ENCODE peak calls at places on chromosome 1, in five cellular contexts. R, Q, U, N and D are unnamed samples.

GRCh38 chr1:94305704-94306103 is 68.3 kb upstream of the ARHGAP29 start:
- DNase-seq in R (no peak), Q (no peak), U (no peak), N (no peak), D (no peak)

GRCh38 chr1:183676515-183677189 is 23.5 kb upstream of the APOBEC4 start:
- DNase-seq in R (no peak), Q (no peak), U (no peak), N (no peak), D (no peak)

GRCh38 chr1:228921473-228921872 is 186.2 kb downstream of the RHOU start:
- DNase-seq in R (no peak), Q (peak; percentile 61), U (no peak), N (peak; percentile 79), D (no peak)

GRCh38 chr1:162679298-162679697 is 47.0 kb downstream of the DDR2 start:
- DNase-seq in R (no peak), Q (no peak), U (no peak), N (no peak), D (no peak)

GRCh38 chr1:210222288-210223006 is 10.1 kb upstream of the SERTAD4 start:
- DNase-seq in R (no peak), Q (no peak), U (peak; percentile 65), N (no peak), D (no peak)

GRCh38 chr1:24414884-24415333 is 693 bp upstream of the NIPAL3 start:
- DNase-seq in R (no peak), Q (no peak), U (no peak), N (no peak), D (no peak)

GRCh38 chr1:91891486-91891885 is 5.5 kb upstream of the TGFBR3 start:
- DNase-seq in R (no peak), Q (no peak), U (no peak), N (no peak), D (no peak)

GRCh38 chr1:153841463-153841994 is 66.3 kb downstream of the SLC27A3 start:
- DNase-seq in R (no peak), Q (no peak), U (no peak), N (no peak), D (no peak)

GRCh38 chr1:41878495-41878894 is 40.2 kb downstream of the HIVEP3 start:
- DNase-seq in R (no peak), Q (no peak), U (no peak), N (no peak), D (no peak)

GRCh38 chr1:41811051-41811795 is 107.5 kb downstream of the HIVEP3 start:
- DNase-seq in R (no peak), Q (no peak), U (no peak), N (no peak), D (no peak)

GRCh38 chr1:66927528-66927927 is 2.7 kb downstream of the MIER1 start:
- DNase-seq in R (no peak), Q (no peak), U (no peak), N (no peak), D (no peak)

GRCh38 chr1:172990598-172991215 is 60.0 kb downstream of the TNFSF18 start:
- DNase-seq in R (no peak), Q (no peak), U (no peak), N (no peak), D (no peak)

GRCh38 chr1:112402682-112403643 is 6.9 kb downstream of the CTTNBP2NL start:
- DNase-seq in R (no peak), Q (no peak), U (no peak), N (no peak), D (no peak)

GRCh38 chr1:12539705-12540579 is 78.1 kb downstream of the DHRS3 start:
- DNase-seq in R (peak; percentile 74), Q (peak; percentile 97), U (peak; percentile 60), N (no peak), D (peak; percentile 42)

GRCh38 chr1:228017356-228018124 is 10.7 kb downstream of the WNT3A start:
- DNase-seq in R (no peak), Q (peak; percentile 53), U (no peak), N (peak; percentile 51), D (peak; percentile 36)

GRCh38 chr1:6008084-6008415 is 15.8 kb upstream of the NPHP4 start:
- DNase-seq in R (no peak), Q (no peak), U (no peak), N (peak; percentile 41), D (no peak)

GRCh38 chr1:248243204-248243603 is 12.0 kb downstream of the OR2M4 start:
- DNase-seq in R (no peak), Q (no peak), U (no peak), N (peak; percentile 64), D (no peak)

GRCh38 chr1:30895382-30895941 is 13.1 kb downstream of the SDC3 start:
- DNase-seq in R (no peak), Q (no peak), U (no peak), N (no peak), D (no peak)

GRCh38 chr1:6396998-6397397 is 3.4 kb upstream of the ACOT7 start:
- DNase-seq in R (no peak), Q (no peak), U (no peak), N (no peak), D (no peak)

GRCh38 chr1:92752719-92753118 is 32.2 kb downstream of the EVI5 start:
- DNase-seq in R (no peak), Q (no peak), U (no peak), N (no peak), D (no peak)

GRCh38 chr1:26986658-26987057 is 6.8 kb upstream of the TRNP1 start:
- DNase-seq in R (no peak), Q (no peak), U (peak; percentile 64), N (no peak), D (no peak)

GRCh38 chr1:159881930-159882839 is 17.8 kb downstream of the CFAP45 start:
- DNase-seq in R (peak; percentile 20), Q (peak; percentile 82), U (peak; percentile 89), N (peak; percentile 83), D (peak; percentile 96)

GRCh38 chr1:183544598-183545297 is 45.5 kb downstream of the NCF2 start:
- DNase-seq in R (no peak), Q (no peak), U (peak; percentile 46), N (no peak), D (no peak)

GRCh38 chr1:42767510-42767924 is 468 bp downstream of the C1orf50 start:
- DNase-seq in R (no peak), Q (no peak), U (no peak), N (no peak), D (no peak)

GRCh38 chr1:65495137-65495536 is 74.7 kb downstream of the LEPR start:
- DNase-seq in R (no peak), Q (no peak), U (no peak), N (no peak), D (no peak)

GRCh38 chr1:235597867-235598553 is 51.6 kb downstream of the GNG4 start:
- DNase-seq in R (no peak), Q (no peak), U (no peak), N (peak; percentile 18), D (no peak)

GRCh38 chr1:224880593-224881307 is 48.7 kb upstream of the DNAH14 start:
- DNase-seq in R (no peak), Q (no peak), U (no peak), N (no peak), D (no peak)

GRCh38 chr1:24392982-24393645 is 20.5 kb downstream of the STPG1 start:
- DNase-seq in R (no peak), Q (no peak), U (no peak), N (no peak), D (no peak)

GRCh38 chr1:247747616-247748015 is 325 bp downstream of the OR14A2 start:
- DNase-seq in R (no peak), Q (no peak), U (no peak), N (no peak), D (no peak)

GRCh38 chr1:119159096-119159495 is 18.6 kb upstream of the WARS2 start:
- DNase-seq in R (no peak), Q (no peak), U (no peak), N (no peak), D (no peak)

DNA sequence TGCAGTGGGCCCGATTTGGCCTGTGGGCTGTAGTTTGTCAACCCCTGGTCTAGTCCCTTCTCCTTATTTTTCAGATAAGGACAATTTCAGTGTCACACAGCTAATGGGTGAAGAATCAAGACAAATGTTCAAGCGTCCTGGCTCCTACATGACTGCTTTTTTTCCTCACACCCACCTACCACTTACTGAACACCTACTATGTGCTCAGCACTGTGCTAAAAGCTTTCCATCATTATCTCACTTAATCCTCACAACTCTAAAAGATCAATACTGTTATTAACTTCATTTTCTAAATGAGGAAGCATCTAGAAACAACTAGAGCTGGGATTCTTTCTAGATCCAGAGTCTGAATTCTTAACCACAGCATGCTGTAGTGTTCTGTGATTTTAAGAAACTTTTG is 68.5 kb upstream of the EFHD2 start:
- DNase-seq in R (no peak), Q (no peak), U (no peak), N (no peak), D (no peak)
- H3K4me1 ChIP-seq in R (no peaks in the 10 kb centered on the region), Q (no peaks in the 10 kb centered on the region), U (peaks cover 70% of the 10 kb centered on the region), N (no peaks in the 10 kb centered on the region), D (no peaks in the 10 kb centered on the region)

GRCh38 chr1:217574265-217574949 is 56.5 kb downstream of the GPATCH2 start:
- DNase-seq in R (no peak), Q (no peak), U (peak; percentile 56), N (no peak), D (no peak)
- TF ChIP-seq POLR2A in R (no peak), Q (no peak), U (no peak), N (no peak), D (no peak)

GRCh38 chr1:44170281-44170823 is 28.9 kb upstream of the KLF18 start:
- DNase-seq in R (no peak), Q (no peak), U (no peak), N (no peak), D (no peak)
- TF ChIP-seq CTCF in R (no peak), Q (no peak), U (no peak), N (no peak), D (no peak)

GRCh38 chr1:157457279-157457678 is 95.0 kb downstream of the FCRL5 start:
- DNase-seq in R (no peak), Q (no peak), U (no peak), N (no peak), D (no peak)
- H3K4me1 ChIP-seq in R (no peaks in the 10 kb centered on the region), Q (no peaks in the 10 kb centered on the region), U (no peaks in the 10 kb centered on the region), N (no peaks in the 10 kb centered on the region), D (no peaks in the 10 kb centered on the region)

DNA sequence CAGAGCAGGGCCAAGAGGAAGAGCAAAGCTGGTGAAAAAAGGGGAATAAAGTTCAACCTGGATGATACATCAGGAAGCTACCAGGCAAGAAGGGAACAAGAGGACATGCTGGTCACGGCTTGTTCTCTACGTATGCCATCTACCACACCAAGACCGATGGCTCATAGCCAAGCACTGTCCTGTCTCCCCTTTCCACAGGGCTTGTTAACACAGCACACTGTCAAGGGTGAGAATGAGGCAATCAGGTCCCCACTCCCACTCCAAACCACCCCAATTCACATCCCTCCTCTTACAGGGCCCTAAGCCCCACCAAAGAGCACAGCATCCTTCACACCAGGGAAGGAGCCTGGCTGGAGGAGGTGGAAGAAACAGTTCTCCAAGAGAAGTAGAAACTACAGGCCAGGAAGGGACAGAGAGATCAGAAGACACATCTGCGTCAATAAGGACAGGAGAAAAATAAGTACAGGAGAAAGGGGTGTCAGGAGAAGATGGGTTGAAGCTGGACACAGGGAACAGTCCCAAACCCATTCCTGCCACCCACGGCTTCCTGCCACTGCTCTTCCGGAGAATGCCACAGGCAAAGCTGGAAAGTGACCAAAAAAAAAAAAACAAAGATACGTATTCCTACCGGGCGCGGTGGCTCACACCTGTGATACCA is 923 bp upstream of the SHC1 start:
- DNase-seq in R (peak; percentile 69), Q (peak; percentile 85), U (peak; percentile 50), N (peak; percentile 51), D (peak; percentile 43)
- TF ChIP-seq POLR2A in R (no peak), Q (no peak), U (no peak), N (no peak), D (peak; percentile 61)